ENCODE peak calls at places on chromosomes 12 and 14, in eight cellular contexts. J, V, I, N, F, S, R and Q are unnamed samples.

GRCh38 chr14:72613196-72613974 is 280.5 kb downstream of the DPF3 start:
- DNase-seq in J (peak; percentile 6), V (no peak), I (peak; percentile 52), N (peak; percentile 88), F (peak; percentile 26), S (no peak), R (no peak), Q (peak; percentile 13)

GRCh38 chr14:71551291-71551955 is 380.8 kb upstream of the RGS6 start:
- DNase-seq in J (peak; percentile 30), V (no peak), I (peak; percentile 43), N (no peak), F (peak; percentile 56), S (peak; percentile 83), R (peak; percentile 49), Q (no peak)

GRCh38 chr14:30193791-30194407 is 266.3 kb upstream of the PRKD1 start:
- DNase-seq in J (peak; percentile 1), V (no peak), I (no peak), N (no peak), F (peak; percentile 92), S (peak; percentile 84), R (peak; percentile 77), Q (no peak)

GRCh38 chr12:62760779-62761178 is 174.2 kb downstream of the PPM1H start:
- DNase-seq in J (no peak), V (no peak), I (peak; percentile 38), N (no peak), F (peak; percentile 57), S (no peak), R (no peak), Q (peak; percentile 15)

GRCh38 chr14:49612671-49613070 is 7.8 kb downstream of the RPL36AL start:
- DNase-seq in J (no peak), V (peak; percentile 24), I (no peak), N (no peak), F (no peak), S (no peak), R (no peak), Q (no peak)

GRCh38 chr12:77891531-77892147 is 60.9 kb downstream of the NAV3 start:
- DNase-seq in J (no peak), V (no peak), I (no peak), N (no peak), F (no peak), S (no peak), R (no peak), Q (no peak)

GRCh38 chr12:18462437-18462836 is 201.1 kb downstream of the PIK3C2G start:
- DNase-seq in J (peak; percentile 40), V (no peak), I (no peak), N (no peak), F (peak; percentile 72), S (peak; percentile 37), R (peak; percentile 50), Q (no peak)

GRCh38 chr12:54082402-54082892 is 28.8 kb downstream of the HOXC4 start:
- DNase-seq in J (no peak), V (no peak), I (peak; percentile 73), N (no peak), F (peak; percentile 3), S (no peak), R (no peak), Q (no peak)

GRCh38 chr12:53482626-53483165 is 16.6 kb downstream of the MAP3K12 start:
- DNase-seq in J (no peak), V (peak; percentile 62), I (no peak), N (no peak), F (no peak), S (no peak), R (no peak), Q (no peak)

GRCh38 chr12:12331244-12331771 is 18.7 kb downstream of the MANSC1 start:
- DNase-seq in J (no peak), V (no peak), I (peak; percentile 45), N (no peak), F (peak; percentile 53), S (no peak), R (no peak), Q (no peak)

GRCh38 chr14:75141967-75142366 is 15.1 kb upstream of the NEK9 start:
- DNase-seq in J (no peak), V (no peak), I (peak; percentile 28), N (no peak), F (peak; percentile 80), S (no peak), R (no peak), Q (no peak)

GRCh38 chr12:104226672-104227071 is 11.1 kb downstream of the TXNRD1 start:
- DNase-seq in J (peak; percentile 8), V (no peak), I (no peak), N (no peak), F (peak; percentile 32), S (no peak), R (no peak), Q (no peak)

GRCh38 chr14:86798330-86798729 is 1194.7 kb downstream of the GALC start:
- DNase-seq in J (no peak), V (no peak), I (no peak), N (no peak), F (peak; percentile 12), S (no peak), R (no peak), Q (no peak)

GRCh38 chr12:81296556-81297305 is 218.9 kb downstream of the ACSS3 start:
- DNase-seq in J (peak; percentile 58), V (no peak), I (no peak), N (no peak), F (peak; percentile 77), S (no peak), R (no peak), Q (no peak)

GRCh38 chr14:22865424-22866215 is 5.9 kb upstream of the LRP10 start:
- DNase-seq in J (no peak), V (peak; percentile 10), I (no peak), N (no peak), F (no peak), S (no peak), R (no peak), Q (no peak)
- TF ChIP-seq CTCF in J (peak; percentile 16), V (no peak), I (peak; percentile 25), N (no peak), F (peak; percentile 56), S (peak; percentile 17), R (no peak), Q (no peak)

GRCh38 chr12:75959506-75959905 is 72.1 kb downstream of the PHLDA1 start:
- DNase-seq in J (no peak), V (no peak), I (no peak), N (no peak), F (no peak), S (no peak), R (no peak), Q (no peak)
- H3K4me3 ChIP-seq in J (no peak overlapping the region), V (no peak overlapping the region), I (no peak overlapping the region), N (no peak overlapping the region), F (no peak overlapping the region), S (no peak overlapping the region), R (no peak overlapping the region), Q (no peak overlapping the region)

GRCh38 chr14:76311410-76311758 is 64.6 kb upstream of the ESRRB start:
- DNase-seq in J (no peak), V (peak; percentile 24), I (no peak), N (no peak), F (no peak), S (no peak), R (no peak), Q (no peak)

GRCh38 chr14:76313303-76313702 is 62.6 kb upstream of the ESRRB start:
- DNase-seq in J (no peak), V (peak; percentile 5), I (no peak), N (no peak), F (no peak), S (no peak), R (no peak), Q (no peak)

GRCh38 chr14:76312821-76313220 is 63.1 kb upstream of the ESRRB start:
- DNase-seq in J (no peak), V (peak; percentile 23), I (no peak), N (no peak), F (no peak), S (no peak), R (no peak), Q (no peak)

GRCh38 chr14:76307786-76308780 is 67.9 kb upstream of the ESRRB start:
- DNase-seq in J (peak; percentile 7), V (peak; percentile 19), I (no peak), N (no peak), F (no peak), S (no peak), R (no peak), Q (no peak)

DNA sequence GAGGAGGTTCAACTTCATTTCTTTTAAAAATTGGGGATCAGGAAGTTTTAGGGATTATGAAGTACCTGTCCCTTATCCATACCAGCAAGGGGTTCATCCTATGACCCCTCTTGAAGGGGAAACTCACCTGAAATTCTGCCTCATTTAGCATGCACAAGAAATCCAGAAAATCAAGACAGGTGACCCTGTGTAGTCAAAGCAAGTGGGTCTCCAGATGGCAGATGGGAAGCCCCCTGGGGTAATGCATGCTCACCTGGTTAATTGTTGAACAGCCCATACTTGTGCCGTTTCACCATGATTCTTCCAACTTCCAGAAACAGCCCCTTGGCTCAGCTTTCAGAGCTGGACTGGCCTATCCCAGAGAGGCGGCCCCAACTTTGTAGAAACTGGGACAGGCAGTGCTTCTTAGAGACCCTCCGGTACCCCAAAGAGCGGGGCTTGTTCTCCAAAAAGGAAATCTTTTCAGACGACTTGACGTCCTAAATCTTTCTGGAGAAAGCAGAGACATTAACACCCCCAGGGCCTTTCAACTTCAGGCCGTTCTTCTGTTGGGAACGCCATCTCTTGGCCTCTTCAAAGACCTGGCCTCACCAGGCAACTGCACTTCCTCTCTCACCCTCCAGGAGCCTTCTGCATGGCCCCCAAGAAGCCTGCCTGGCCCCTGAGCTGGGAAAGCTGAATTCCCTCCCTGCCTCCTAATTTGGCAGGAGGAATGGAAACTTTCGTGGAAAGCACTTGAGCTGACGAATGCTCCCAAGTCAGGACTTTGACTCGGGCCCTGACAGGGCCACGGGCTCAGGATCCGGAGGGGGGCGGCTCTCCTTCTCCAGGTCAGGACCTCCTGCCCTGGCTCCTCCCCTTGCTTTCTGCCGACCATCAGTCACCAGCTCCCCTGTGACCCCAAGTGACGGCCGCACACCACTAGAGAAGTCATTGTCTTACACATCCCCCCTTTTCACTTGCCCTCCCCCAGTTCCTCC is 66.1 kb upstream of the ESRRB start:
- DNase-seq in J (no peak), V (peak; percentile 68), I (no peak), N (peak; percentile 51), F (no peak), S (no peak), R (no peak), Q (no peak)
- TF ChIP-seq CTCF in J (no peak), V (peak; percentile 13), I (no peak), N (peak; percentile 54), F (no peak), S (no peak), R (no peak), Q (no peak)

GRCh38 chr12:70920251-70920851 is at the start of gene PTPRR:
- DNase-seq in J (no peak), V (no peak), I (peak; percentile 28), N (no peak), F (peak; percentile 2), S (no peak), R (no peak), Q (no peak)
- H3K4me3 ChIP-seq in J (no peak within 1 kb of the TSS), V (peak within 1 kb of the TSS; percentile 22), I (peak within 1 kb of the TSS; percentile 12), N (peak within 1 kb of the TSS; percentile 9), F (no peak within 1 kb of the TSS), S (no peak within 1 kb of the TSS), R (no peak within 1 kb of the TSS), Q (no peak within 1 kb of the TSS)

DNA sequence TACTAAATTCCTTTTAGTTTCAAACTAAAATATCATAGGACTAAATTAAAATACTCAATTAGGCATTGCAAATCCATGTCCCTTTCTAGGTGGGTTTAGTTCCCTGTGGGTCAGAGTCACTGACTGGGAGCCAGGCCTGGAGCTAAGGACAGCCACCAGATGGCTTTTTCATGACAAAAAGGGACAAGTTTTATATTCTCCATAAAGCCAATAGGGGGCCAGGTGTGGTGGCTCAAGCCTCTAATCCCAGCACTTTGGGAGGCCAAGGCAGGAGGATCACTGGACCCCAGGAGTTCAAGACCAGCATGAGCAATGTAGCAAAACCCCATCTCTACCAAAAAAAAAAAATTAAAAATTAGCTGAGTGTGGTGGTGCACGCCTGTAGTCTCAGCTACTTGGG is 35.4 kb upstream of the EIF5 start:
- DNase-seq in J (no peak), V (peak; percentile 28), I (no peak), N (no peak), F (no peak), S (no peak), R (no peak), Q (no peak)
- TF ChIP-seq CTCF in J (no peak), V (no peak), I (no peak), N (no peak), F (no peak), S (no peak), R (no peak), Q (no peak)